ENCODE peak calls at places on chromosomes 1 and 21, in eight cellular contexts. One of them, this sample, is unnamed.

GRCh38 chr1:221781102-221781744 is 39.3 kb upstream of the DUSP10 start:
- DNase-seq in PC-3: no peak
- DNase-seq in thoracic aorta: no peak
- DNase-seq in esophagus muscularis mucosa: no peak
- DNase-seq in heart left ventricle: no peak
- DNase-seq in ascending aorta: no peak
- DNase-seq in MM.1S: no peak
- DNase-seq in BE2C: no peak
- DNase-seq in this sample: no peak

GRCh38 chr1:7636801-7637526 is 134.1 kb upstream of the VAMP3 start:
- DNase-seq in BE2C: no peak
- DNase-seq in PC-3: no peak
- DNase-seq in MM.1S: no peak
- DNase-seq in ascending aorta: no peak
- DNase-seq in thoracic aorta: no peak
- DNase-seq in heart left ventricle: peak
- DNase-seq in esophagus muscularis mucosa: no peak
- DNase-seq in this sample: no peak

GRCh38 chr1:172002725-172003345 is 161.5 kb downstream of the DNM3 start:
- DNase-seq in thoracic aorta: no peak
- DNase-seq in BE2C: peak
- DNase-seq in ascending aorta: no peak
- DNase-seq in PC-3: peak
- DNase-seq in heart left ventricle: no peak
- DNase-seq in MM.1S: peak
- DNase-seq in esophagus muscularis mucosa: no peak
- DNase-seq in this sample: peak

GRCh38 chr1:106962591-106962990 is 93.9 kb upstream of the PRMT6 start:
- DNase-seq in PC-3: peak
- DNase-seq in MM.1S: no peak
- DNase-seq in thoracic aorta: no peak
- DNase-seq in heart left ventricle: no peak
- DNase-seq in esophagus muscularis mucosa: no peak
- DNase-seq in ascending aorta: no peak
- DNase-seq in BE2C: no peak
- DNase-seq in this sample: no peak

GRCh38 chr21:46097826-46098286 is at the start of gene COL6A2:
- DNase-seq in ascending aorta: peak
- DNase-seq in thoracic aorta: peak
- DNase-seq in MM.1S: no peak
- DNase-seq in esophagus muscularis mucosa: peak
- DNase-seq in BE2C: peak
- DNase-seq in heart left ventricle: peak
- DNase-seq in PC-3: peak
- DNase-seq in this sample: peak

GRCh38 chr1:169508432-169509338 is 22.9 kb upstream of the SLC19A2 start:
- DNase-seq in BE2C: no peak
- DNase-seq in PC-3: no peak
- DNase-seq in heart left ventricle: no peak
- DNase-seq in ascending aorta: no peak
- DNase-seq in esophagus muscularis mucosa: no peak
- DNase-seq in MM.1S: no peak
- DNase-seq in thoracic aorta: no peak
- DNase-seq in this sample: no peak

GRCh38 chr1:209086486-209087192 is 496.9 kb upstream of the CAMK1G start:
- DNase-seq in thoracic aorta: no peak
- DNase-seq in ascending aorta: no peak
- DNase-seq in esophagus muscularis mucosa: no peak
- DNase-seq in BE2C: no peak
- DNase-seq in PC-3: no peak
- DNase-seq in MM.1S: peak
- DNase-seq in heart left ventricle: no peak
- DNase-seq in this sample: no peak

GRCh38 chr1:240970253-240970652 is 358.3 kb upstream of the GREM2 start:
- DNase-seq in heart left ventricle: no peak
- DNase-seq in BE2C: no peak
- DNase-seq in PC-3: no peak
- DNase-seq in ascending aorta: no peak
- DNase-seq in esophagus muscularis mucosa: no peak
- DNase-seq in MM.1S: no peak
- DNase-seq in thoracic aorta: no peak
- DNase-seq in this sample: no peak

GRCh38 chr1:216293673-216294072 is 129.6 kb downstream of the USH2A start:
- DNase-seq in MM.1S: no peak
- DNase-seq in ascending aorta: no peak
- DNase-seq in thoracic aorta: no peak
- DNase-seq in heart left ventricle: no peak
- DNase-seq in PC-3: peak
- DNase-seq in esophagus muscularis mucosa: no peak
- DNase-seq in BE2C: no peak
- DNase-seq in this sample: no peak

GRCh38 chr1:93673159-93673657 is 8.4 kb downstream of the BCAR3 start:
- DNase-seq in MM.1S: no peak
- DNase-seq in esophagus muscularis mucosa: no peak
- DNase-seq in thoracic aorta: no peak
- DNase-seq in BE2C: no peak
- DNase-seq in heart left ventricle: no peak
- DNase-seq in ascending aorta: no peak
- DNase-seq in PC-3: peak
- DNase-seq in this sample: peak

GRCh38 chr1:183632964-183633363 is 2.6 kb downstream of the ARPC5 start:
- DNase-seq in PC-3: no peak
- DNase-seq in ascending aorta: no peak
- DNase-seq in esophagus muscularis mucosa: no peak
- DNase-seq in thoracic aorta: no peak
- DNase-seq in MM.1S: peak
- DNase-seq in heart left ventricle: no peak
- DNase-seq in BE2C: no peak
- DNase-seq in this sample: no peak

GRCh38 chr1:27884182-27884954 is 12.0 kb downstream of the THEMIS2 start:
- DNase-seq in MM.1S: no peak
- DNase-seq in BE2C: no peak
- DNase-seq in heart left ventricle: no peak
- DNase-seq in ascending aorta: no peak
- DNase-seq in thoracic aorta: no peak
- DNase-seq in esophagus muscularis mucosa: no peak
- DNase-seq in PC-3: no peak
- DNase-seq in this sample: no peak

GRCh38 chr1:244757091-244757939 is 78.1 kb upstream of the COX20 start:
- DNase-seq in esophagus muscularis mucosa: no peak
- DNase-seq in ascending aorta: no peak
- DNase-seq in heart left ventricle: no peak
- DNase-seq in PC-3: peak
- DNase-seq in MM.1S: no peak
- DNase-seq in BE2C: no peak
- DNase-seq in thoracic aorta: no peak
- DNase-seq in this sample: peak

GRCh38 chr1:185155600-185156320 is 993 bp downstream of the TRMT1L start:
- DNase-seq in BE2C: no peak
- DNase-seq in esophagus muscularis mucosa: no peak
- DNase-seq in MM.1S: peak
- DNase-seq in ascending aorta: no peak
- DNase-seq in heart left ventricle: no peak
- DNase-seq in thoracic aorta: no peak
- DNase-seq in PC-3: peak
- DNase-seq in this sample: peak

GRCh38 chr1:228464487-228464983 is 22.6 kb upstream of the RNF187 start:
- DNase-seq in PC-3: no peak
- DNase-seq in thoracic aorta: no peak
- DNase-seq in heart left ventricle: peak
- DNase-seq in esophagus muscularis mucosa: peak
- DNase-seq in BE2C: peak
- DNase-seq in ascending aorta: no peak
- DNase-seq in MM.1S: peak
- DNase-seq in this sample: peak
- H3K4me3 ChIP-seq in PC-3: no peak
- H3K4me3 ChIP-seq in thoracic aorta: peak
- H3K4me3 ChIP-seq in heart left ventricle: peak
- H3K4me3 ChIP-seq in esophagus muscularis mucosa: peak
- H3K4me3 ChIP-seq in BE2C: peak
- H3K4me3 ChIP-seq in ascending aorta: peak
- H3K4me3 ChIP-seq in MM.1S: peak
- H3K4me3 ChIP-seq in this sample: peak

GRCh38 chr1:201466492-201466891 is 2.5 kb downstream of the PHLDA3 start:
- DNase-seq in heart left ventricle: no peak
- DNase-seq in BE2C: no peak
- DNase-seq in MM.1S: no peak
- DNase-seq in esophagus muscularis mucosa: no peak
- DNase-seq in PC-3: peak
- DNase-seq in thoracic aorta: no peak
- DNase-seq in ascending aorta: no peak
- DNase-seq in this sample: peak
- H3K4me3 ChIP-seq in heart left ventricle: peak
- H3K4me3 ChIP-seq in BE2C: no peak
- H3K4me3 ChIP-seq in MM.1S: no peak
- H3K4me3 ChIP-seq in esophagus muscularis mucosa: peak
- H3K4me3 ChIP-seq in PC-3: peak
- H3K4me3 ChIP-seq in thoracic aorta: peak
- H3K4me3 ChIP-seq in ascending aorta: peak
- H3K4me3 ChIP-seq in this sample: peak

DNA sequence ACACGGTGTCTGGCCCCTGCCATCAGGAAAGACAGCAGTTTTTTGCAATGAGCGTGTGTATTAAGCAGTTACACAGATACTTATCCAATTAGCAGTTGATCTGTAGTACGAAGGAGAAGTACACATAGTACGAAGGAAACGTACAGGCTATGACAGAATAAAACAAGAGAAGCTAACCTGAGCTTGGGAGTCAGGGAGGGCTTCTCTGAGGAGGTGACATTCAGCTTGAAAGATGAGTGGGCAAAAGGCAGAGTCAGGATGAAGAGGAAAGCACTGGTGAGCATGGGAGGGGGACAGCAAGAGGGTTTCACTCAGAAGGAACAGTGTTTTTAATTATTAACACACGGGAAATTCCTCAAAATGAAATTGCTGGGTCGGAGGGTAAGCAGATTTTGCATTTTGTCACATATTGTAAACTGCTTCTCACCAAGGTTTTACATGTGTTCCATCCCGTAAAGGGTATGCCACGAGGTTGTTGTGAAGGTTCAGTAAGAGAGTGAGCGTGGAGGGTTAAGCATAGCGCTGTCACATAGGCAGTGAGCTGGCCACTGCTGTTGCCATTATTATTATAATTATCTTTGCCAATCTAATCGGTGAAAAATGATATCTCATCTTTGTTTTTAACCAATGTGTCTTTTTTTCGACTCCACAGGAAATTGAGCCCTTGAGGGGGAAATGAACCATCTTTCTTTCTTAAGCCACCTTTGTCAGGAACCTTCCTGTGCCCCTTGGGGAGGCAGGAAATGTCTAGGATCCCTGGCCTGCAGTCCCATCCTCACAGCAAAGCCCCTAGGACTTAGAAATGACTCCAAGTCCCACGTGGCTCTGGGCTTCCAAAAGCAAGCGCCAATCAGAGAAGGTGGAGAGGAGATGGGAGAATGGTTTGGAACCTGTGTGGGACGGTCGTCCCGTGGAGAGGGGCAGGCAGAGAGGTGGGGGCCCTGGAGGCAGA is 47.3 kb upstream of the POU3F1 start:
- DNase-seq in PC-3: no peak
- DNase-seq in heart left ventricle: no peak
- DNase-seq in thoracic aorta: no peak
- DNase-seq in BE2C: no peak
- DNase-seq in MM.1S: no peak
- DNase-seq in esophagus muscularis mucosa: no peak
- DNase-seq in ascending aorta: no peak
- DNase-seq in this sample: no peak
- H3K4me3 ChIP-seq in PC-3: no peak
- H3K4me3 ChIP-seq in heart left ventricle: no peak
- H3K4me3 ChIP-seq in thoracic aorta: no peak
- H3K4me3 ChIP-seq in BE2C: no peak
- H3K4me3 ChIP-seq in MM.1S: no peak
- H3K4me3 ChIP-seq in esophagus muscularis mucosa: no peak
- H3K4me3 ChIP-seq in ascending aorta: no peak
- H3K4me3 ChIP-seq in this sample: no peak

DNA sequence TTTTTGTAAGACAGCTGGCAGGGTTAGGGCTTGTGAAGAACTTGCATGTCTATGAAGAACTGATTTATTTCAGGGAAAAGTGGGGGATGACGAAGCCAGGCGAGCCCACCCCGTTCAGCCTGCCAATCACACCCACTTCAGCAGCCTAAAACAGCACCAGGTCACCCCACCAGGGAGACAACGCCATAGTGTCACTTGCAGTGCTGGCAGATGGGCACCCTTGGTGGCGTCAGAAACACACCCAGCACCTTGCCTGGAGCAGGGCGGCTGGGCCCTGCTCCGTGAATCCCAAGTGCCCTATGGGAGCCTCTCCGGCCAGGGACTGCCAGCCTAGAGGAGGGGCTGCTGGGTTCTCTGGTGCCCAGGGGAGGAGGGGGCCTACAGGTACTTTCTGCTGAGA is 5.0 kb upstream of the NADK start:
- DNase-seq in heart left ventricle: peak
- DNase-seq in esophagus muscularis mucosa: no peak
- DNase-seq in thoracic aorta: no peak
- DNase-seq in MM.1S: no peak
- DNase-seq in BE2C: no peak
- DNase-seq in PC-3: no peak
- DNase-seq in ascending aorta: no peak
- DNase-seq in this sample: no peak
- H3K4me3 ChIP-seq in heart left ventricle: peak
- H3K4me3 ChIP-seq in esophagus muscularis mucosa: peak
- H3K4me3 ChIP-seq in thoracic aorta: no peak
- H3K4me3 ChIP-seq in MM.1S: no peak
- H3K4me3 ChIP-seq in BE2C: no peak
- H3K4me3 ChIP-seq in PC-3: no peak
- H3K4me3 ChIP-seq in ascending aorta: no peak
- H3K4me3 ChIP-seq in this sample: no peak

GRCh38 chr1:8875216-8875861 is 3.1 kb downstream of the ENO1 start:
- DNase-seq in PC-3: no peak
- DNase-seq in ascending aorta: no peak
- DNase-seq in heart left ventricle: no peak
- DNase-seq in BE2C: no peak
- DNase-seq in thoracic aorta: no peak
- DNase-seq in esophagus muscularis mucosa: no peak
- DNase-seq in MM.1S: no peak
- DNase-seq in this sample: no peak
- H3K4me3 ChIP-seq in PC-3: peak
- H3K4me3 ChIP-seq in ascending aorta: peak
- H3K4me3 ChIP-seq in heart left ventricle: peak
- H3K4me3 ChIP-seq in BE2C: peak
- H3K4me3 ChIP-seq in thoracic aorta: peak
- H3K4me3 ChIP-seq in esophagus muscularis mucosa: no peak
- H3K4me3 ChIP-seq in MM.1S: no peak
- H3K4me3 ChIP-seq in this sample: peak

DNA sequence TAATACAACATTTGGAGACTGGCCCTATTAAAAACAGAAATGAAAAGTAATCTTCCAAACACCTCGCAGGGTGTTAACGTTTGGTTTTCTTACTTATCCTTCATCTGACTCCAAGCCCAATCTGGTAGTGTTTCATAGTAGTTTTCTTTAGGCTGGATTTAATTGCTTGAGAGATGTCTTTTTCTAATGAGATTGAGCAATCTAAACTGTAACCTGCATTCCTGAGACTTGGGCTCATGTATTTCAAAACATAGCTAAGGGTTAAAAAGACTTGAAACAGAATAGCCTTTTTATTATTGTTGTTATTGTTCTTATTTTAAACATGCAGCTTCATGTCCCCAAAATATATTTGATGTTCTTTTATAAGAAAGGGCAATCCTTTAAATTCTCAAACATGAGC is 278.9 kb downstream of the TGFB2 start:
- DNase-seq in BE2C: no peak
- DNase-seq in ascending aorta: no peak
- DNase-seq in thoracic aorta: no peak
- DNase-seq in PC-3: no peak
- DNase-seq in esophagus muscularis mucosa: no peak
- DNase-seq in MM.1S: no peak
- DNase-seq in heart left ventricle: no peak
- DNase-seq in this sample: no peak
- H3K4me3 ChIP-seq in BE2C: no peak
- H3K4me3 ChIP-seq in ascending aorta: no peak
- H3K4me3 ChIP-seq in thoracic aorta: no peak
- H3K4me3 ChIP-seq in PC-3: no peak
- H3K4me3 ChIP-seq in esophagus muscularis mucosa: no peak
- H3K4me3 ChIP-seq in MM.1S: no peak
- H3K4me3 ChIP-seq in heart left ventricle: no peak
- H3K4me3 ChIP-seq in this sample: no peak